ENCODE peak calls at places on chromosome 21, in eight cellular contexts. C is heart left ventricle, U is breast epithelium, W is right lobe of liver, O is tibial artery, A is heart right ventricle, N is cardiac muscle cell, L is left ventricle myocardium inferior. R is an unnamed sample.

GRCh38 chr21:39088831-39089380 is 94.3 kb downstream of the PSMG1 start:
- DNase-seq in L (no peak), O (peak; percentile 82), N (no peak), C (no peak), U (no peak), A (peak; percentile 47), W (no peak), R (peak; percentile 78)

GRCh38 chr21:33025471-33026298 is at the start of gene OLIG2:
- DNase-seq in C (no peak), N (no peak), U (no peak), W (no peak), L (no peak), O (no peak), A (no peak), R (no peak)

GRCh38 chr21:41845310-41846032 is 33.7 kb downstream of the PRDM15 start:
- DNase-seq in W (no peak), O (no peak), A (no peak), N (no peak), C (no peak), L (no peak), U (no peak), R (no peak)

GRCh38 chr21:34598931-34599400 is 15.9 kb downstream of the RCAN1 start:
- DNase-seq in C (no peak), N (no peak), L (no peak), U (no peak), O (no peak), A (no peak), W (no peak), R (peak; percentile 89)

GRCh38 chr21:30072496-30072895 is 94.1 kb downstream of the CLDN17 start:
- DNase-seq in O (no peak), U (no peak), N (peak; percentile 56), L (no peak), C (no peak), A (peak; percentile 8), W (no peak), R (peak; percentile 82)

GRCh38 chr21:42757422-42757821 is 104.0 kb downstream of the PDE9A start:
- DNase-seq in C (no peak), O (no peak), A (no peak), U (no peak), N (no peak), W (no peak), L (no peak), R (no peak)

GRCh38 chr21:34701726-34702125 is 32.9 kb downstream of the CLIC6 start:
- DNase-seq in O (no peak), N (no peak), L (no peak), C (no peak), U (no peak), A (no peak), W (no peak), R (no peak)

GRCh38 chr21:16084776-16085364 is 355.1 kb downstream of the USP25 start:
- DNase-seq in C (peak; percentile 48), U (no peak), L (peak; percentile 46), A (peak; percentile 61), W (no peak), O (peak; percentile 75), N (no peak), R (peak; percentile 25)

GRCh38 chr21:34589511-34590282 is 25.2 kb downstream of the RCAN1 start:
- DNase-seq in O (no peak), A (no peak), C (no peak), L (no peak), N (no peak), U (no peak), W (no peak), R (no peak)

GRCh38 chr21:42731264-42732032 is 78.0 kb downstream of the PDE9A start:
- DNase-seq in C (no peak), A (no peak), W (no peak), O (no peak), L (no peak), N (no peak), U (no peak), R (peak; percentile 21)

GRCh38 chr21:8992731-8993174 is 1528.6 kb upstream of the TPTE start:
- DNase-seq in U (no peak), N (no peak), O (no peak), A (no peak), C (no peak), W (no peak), L (no peak), R (peak; percentile 87)

GRCh38 chr21:34536820-34537219 is 24.8 kb upstream of the KCNE1 start:
- DNase-seq in A (no peak), N (no peak), O (no peak), C (no peak), L (no peak), U (no peak), W (no peak), R (peak; percentile 22)

GRCh38 chr21:26835027-26835713 is 10.0 kb downstream of the ADAMTS1 start:
- DNase-seq in L (no peak), A (no peak), C (peak; percentile 29), U (no peak), N (no peak), W (no peak), O (no peak), R (peak; percentile 93)

GRCh38 chr21:34510148-34511142 is 1.6 kb downstream of the KCNE1 start:
- DNase-seq in O (peak; percentile 86), A (peak; percentile 81), W (peak; percentile 93), U (peak; percentile 62), L (peak; percentile 79), C (peak; percentile 84), N (peak; percentile 86), R (peak; percentile 55)

GRCh38 chr21:25639922-25640670 is 1.0 kb downstream of the JAM2 start:
- DNase-seq in W (no peak), A (peak; percentile 44), O (no peak), U (no peak), L (peak; percentile 38), C (peak; percentile 50), N (peak; percentile 56), R (no peak)

GRCh38 chr21:26709090-26709489 is 136.0 kb upstream of the CYYR1 start:
- DNase-seq in W (no peak), O (no peak), A (no peak), N (no peak), L (no peak), C (no peak), U (no peak), R (peak; percentile 84)

GRCh38 chr21:33668180-33668579 is 25.9 kb downstream of the ITSN1 start:
- DNase-seq in C (no peak), W (no peak), L (no peak), O (no peak), A (no peak), U (no peak), N (no peak), R (no peak)

GRCh38 chr21:34636961-34637360 is 22.0 kb upstream of the RCAN1 start:
- DNase-seq in C (no peak), N (no peak), O (no peak), A (no peak), L (no peak), U (no peak), W (no peak), R (no peak)

GRCh38 chr21:34123609-34124008 is 50.2 kb downstream of the MRPS6 start:
- DNase-seq in L (no peak), C (no peak), O (no peak), N (no peak), A (no peak), W (no peak), U (no peak), R (no peak)

GRCh38 chr21:42051788-42052187 is 19.3 kb upstream of the UMODL1 start:
- DNase-seq in N (no peak), A (no peak), W (no peak), U (no peak), O (no peak), C (no peak), L (no peak), R (no peak)

GRCh38 chr21:44024895-44025353 is 12.8 kb downstream of the TRAPPC10 start:
- DNase-seq in W (no peak), C (peak; percentile 50), A (peak; percentile 56), U (no peak), L (peak; percentile 64), O (peak; percentile 78), N (no peak), R (peak; percentile 48)
- H3K4me3 ChIP-seq in W (no peak overlapping the region), C (no peak overlapping the region), A (no peak overlapping the region), U (no peak overlapping the region), L (no peak overlapping the region), O (no peak overlapping the region), N (no peak overlapping the region), R (no peak overlapping the region)

GRCh38 chr21:44892536-44893277 is 19.2 kb upstream of the PTTG1IP start:
- DNase-seq in O (no peak), U (no peak), W (peak; percentile 72), N (peak; percentile 62), C (peak; percentile 66), L (peak; percentile 69), A (peak; percentile 62), R (no peak)

GRCh38 chr21:44893948-44894656 is 20.6 kb upstream of the PTTG1IP start:
- DNase-seq in O (no peak), C (no peak), L (no peak), N (no peak), W (peak; percentile 46), U (no peak), A (no peak), R (no peak)

GRCh38 chr21:44894687-44895302 is 21.3 kb upstream of the PTTG1IP start:
- DNase-seq in N (no peak), C (no peak), U (no peak), L (peak; percentile 6), W (peak; percentile 50), O (no peak), A (no peak), R (no peak)

GRCh38 chr21:44892095-44892494 is 18.6 kb upstream of the PTTG1IP start:
- DNase-seq in N (no peak), W (no peak), C (no peak), A (no peak), U (no peak), L (no peak), O (no peak), R (no peak)

DNA sequence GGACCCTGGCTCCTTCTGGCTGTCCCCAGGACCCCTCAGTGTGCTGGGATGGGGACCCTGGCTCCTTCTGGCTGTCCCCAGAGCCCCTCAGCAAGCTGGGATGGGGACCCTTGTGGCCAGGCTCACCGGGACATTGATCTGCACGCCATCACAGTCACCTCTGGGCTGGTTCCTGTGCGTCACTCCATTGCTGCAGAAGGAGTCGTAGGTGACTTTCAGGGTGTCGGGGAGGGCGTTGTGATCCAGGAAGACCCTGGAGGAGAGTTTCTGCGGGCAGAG is 19.7 kb upstream of the PTTG1IP start:
- DNase-seq in A (no peak), O (no peak), C (no peak), N (no peak), W (no peak), U (no peak), L (no peak), R (no peak)
- H3K36me3 ChIP-seq in A (no peaks in the 10 kb centered on the region), O (no peaks in the 10 kb centered on the region), C (no peaks in the 10 kb centered on the region), N (no peaks in the 10 kb centered on the region), W (no peaks in the 10 kb centered on the region), U (no peaks in the 10 kb centered on the region), L (no peaks in the 10 kb centered on the region), R (no peaks in the 10 kb centered on the region)

GRCh38 chr21:43925096-43925481 is 60.1 kb downstream of the AGPAT3 start:
- DNase-seq in N (peak; percentile 11), L (peak; percentile 39), O (no peak), W (peak; percentile 85), A (no peak), U (no peak), C (no peak), R (peak; percentile 8)
- TF ChIP-seq CTCF in N (no peak), L (peak; percentile 43), O (no peak), W (no peak), A (peak; percentile 26), U (no peak), C (no peak), R (no peak)

GRCh38 chr21:18174370-18174769 is 70.3 kb upstream of the CHODL start:
- DNase-seq in N (no peak), C (no peak), U (no peak), W (no peak), L (no peak), A (no peak), O (no peak), R (no peak)
- H3K4me3 ChIP-seq in N (no peak overlapping the region), C (no peak overlapping the region), U (no peak overlapping the region), W (no peak overlapping the region), L (no peak overlapping the region), A (no peak overlapping the region), O (no peak overlapping the region), R (no peak overlapping the region)

R was measured in bronchial epithelial cell.